ENCODE peak calls at places on chromosomes 6 and 20, in five cellular contexts. K is activated T-cell treated with anti-CD3 and anti-CD28 coated beads for 1 hour, X is endothelial cell of umbilical vein, Q is nucleus accumbens, R is Ammon's horn. T is an unnamed sample.

GRCh38 chr20:35994994-35995453 is 26.6 kb downstream of the CNBD2 start:
- DNase-seq in Q (peak), R (peak), K (peak), X (peak), T (peak)

GRCh38 chr6:84466521-84466920 is 239.1 kb upstream of the CEP162 start:
- DNase-seq in K (no peak), X (peak), R (no peak), Q (no peak), T (no peak)

GRCh38 chr6:91428953-91429560 is 842.2 kb upstream of the MAP3K7 start:
- DNase-seq in R (no peak), X (no peak), Q (no peak), K (no peak), T (no peak)

GRCh38 chr6:125868252-125868651 is 77.5 kb downstream of the NCOA7 start:
- DNase-seq in K (no peak), Q (no peak), R (no peak), X (no peak), T (no peak)

GRCh38 chr20:25309395-25310267 is 61.7 kb downstream of the PYGB start:
- DNase-seq in R (no peak), Q (no peak), X (peak), K (no peak), T (no peak)

GRCh38 chr6:112037783-112038216 is 16.1 kb upstream of the CCN6 start:
- DNase-seq in R (peak), X (peak), K (no peak), Q (no peak), T (no peak)

GRCh38 chr6:168239374-168239773 is 80.2 kb downstream of the DACT2 start:
- DNase-seq in Q (no peak), R (no peak), X (no peak), K (no peak), T (no peak)

GRCh38 chr6:152121910-152122309 is 314.4 kb downstream of the ESR1 start:
- DNase-seq in Q (no peak), K (no peak), X (no peak), R (no peak), T (no peak)

T was measured in memory B cell.